ENCODE peak calls at places on chromosomes 6 and 20, in six cellular contexts. One of them, this sample, is unnamed.

GRCh38 chr6:83169096-83169495 is 24.0 kb downstream of the PGM3 start:
- DNase-seq in uterus: no peak
- DNase-seq in progenitor cell of endocrine pancreas: no peak
- DNase-seq in activated naive CD4-positive, alpha-beta T cell treated with Interleukin-2 at 50 U/mL for 16 hours: no peak
- DNase-seq in cardiac fibroblast: no peak
- DNase-seq in pancreas: no peak
- DNase-seq in this sample: no peak

GRCh38 chr20:8940311-8940710 is 128.6 kb upstream of the PLCB4 start:
- DNase-seq in uterus: no peak
- DNase-seq in progenitor cell of endocrine pancreas: no peak
- DNase-seq in activated naive CD4-positive, alpha-beta T cell treated with Interleukin-2 at 50 U/mL for 16 hours: no peak
- DNase-seq in cardiac fibroblast: no peak
- DNase-seq in pancreas: no peak
- DNase-seq in this sample: no peak

GRCh38 chr6:14542670-14543366 is 425.2 kb downstream of the CD83 start:
- DNase-seq in uterus: no peak
- DNase-seq in progenitor cell of endocrine pancreas: no peak
- DNase-seq in activated naive CD4-positive, alpha-beta T cell treated with Interleukin-2 at 50 U/mL for 16 hours: peak; percentile 73
- DNase-seq in cardiac fibroblast: peak; percentile 66
- DNase-seq in pancreas: no peak
- DNase-seq in this sample: peak; percentile 75

GRCh38 chr20:62141397-62142251 is 1.6 kb downstream of the PSMA7 start:
- DNase-seq in uterus: no peak
- DNase-seq in progenitor cell of endocrine pancreas: no peak
- DNase-seq in activated naive CD4-positive, alpha-beta T cell treated with Interleukin-2 at 50 U/mL for 16 hours: peak; percentile 33
- DNase-seq in cardiac fibroblast: peak; percentile 60
- DNase-seq in pancreas: peak; percentile 64
- DNase-seq in this sample: peak; percentile 52

GRCh38 chr20:46638367-46639274 is 12.6 kb downstream of the SLC13A3 start:
- DNase-seq in uterus: no peak
- DNase-seq in progenitor cell of endocrine pancreas: no peak
- DNase-seq in activated naive CD4-positive, alpha-beta T cell treated with Interleukin-2 at 50 U/mL for 16 hours: no peak
- DNase-seq in cardiac fibroblast: no peak
- DNase-seq in pancreas: no peak
- DNase-seq in this sample: no peak

GRCh38 chr6:72324591-72324990 is 297.3 kb upstream of the KCNQ5 start:
- DNase-seq in uterus: no peak
- DNase-seq in progenitor cell of endocrine pancreas: no peak
- DNase-seq in activated naive CD4-positive, alpha-beta T cell treated with Interleukin-2 at 50 U/mL for 16 hours: no peak
- DNase-seq in cardiac fibroblast: peak; percentile 45
- DNase-seq in pancreas: no peak
- DNase-seq in this sample: no peak

GRCh38 chr6:167676666-167677421 is 149.9 kb upstream of the AFDN start:
- DNase-seq in uterus: no peak
- DNase-seq in progenitor cell of endocrine pancreas: no peak
- DNase-seq in activated naive CD4-positive, alpha-beta T cell treated with Interleukin-2 at 50 U/mL for 16 hours: no peak
- DNase-seq in cardiac fibroblast: no peak
- DNase-seq in pancreas: no peak
- DNase-seq in this sample: no peak

GRCh38 chr6:170172825-170173231 is 118.0 kb downstream of the DLL1 start:
- DNase-seq in uterus: no peak
- DNase-seq in progenitor cell of endocrine pancreas: no peak
- DNase-seq in activated naive CD4-positive, alpha-beta T cell treated with Interleukin-2 at 50 U/mL for 16 hours: no peak
- DNase-seq in cardiac fibroblast: no peak
- DNase-seq in pancreas: peak; percentile 5
- DNase-seq in this sample: no peak

GRCh38 chr20:11716239-11716944 is 201.3 kb upstream of the BTBD3 start:
- DNase-seq in uterus: no peak
- DNase-seq in progenitor cell of endocrine pancreas: no peak
- DNase-seq in activated naive CD4-positive, alpha-beta T cell treated with Interleukin-2 at 50 U/mL for 16 hours: no peak
- DNase-seq in cardiac fibroblast: peak; percentile 72
- DNase-seq in pancreas: peak; percentile 9
- DNase-seq in this sample: no peak

GRCh38 chr6:22785036-22785435 is 215.7 kb downstream of the HDGFL1 start:
- DNase-seq in uterus: no peak
- DNase-seq in progenitor cell of endocrine pancreas: no peak
- DNase-seq in activated naive CD4-positive, alpha-beta T cell treated with Interleukin-2 at 50 U/mL for 16 hours: no peak
- DNase-seq in cardiac fibroblast: no peak
- DNase-seq in pancreas: no peak
- DNase-seq in this sample: no peak

GRCh38 chr6:170101281-170102035 is 189.4 kb downstream of the DLL1 start:
- DNase-seq in uterus: peak; percentile 6
- DNase-seq in progenitor cell of endocrine pancreas: no peak
- DNase-seq in activated naive CD4-positive, alpha-beta T cell treated with Interleukin-2 at 50 U/mL for 16 hours: no peak
- DNase-seq in cardiac fibroblast: no peak
- DNase-seq in pancreas: peak; percentile 5
- DNase-seq in this sample: no peak

GRCh38 chr20:38128691-38129090 is 36.4 kb downstream of the TGM2 start:
- DNase-seq in uterus: peak; percentile 15
- DNase-seq in progenitor cell of endocrine pancreas: no peak
- DNase-seq in activated naive CD4-positive, alpha-beta T cell treated with Interleukin-2 at 50 U/mL for 16 hours: no peak
- DNase-seq in cardiac fibroblast: no peak
- DNase-seq in pancreas: no peak
- DNase-seq in this sample: no peak

GRCh38 chr20:49323622-49324238 is 45.9 kb upstream of the ZNFX1 start:
- DNase-seq in uterus: no peak
- DNase-seq in progenitor cell of endocrine pancreas: no peak
- DNase-seq in activated naive CD4-positive, alpha-beta T cell treated with Interleukin-2 at 50 U/mL for 16 hours: peak; percentile 18
- DNase-seq in cardiac fibroblast: peak; percentile 92
- DNase-seq in pancreas: no peak
- DNase-seq in this sample: peak; percentile 11

GRCh38 chr6:21396313-21396712 is 197.2 kb upstream of the SOX4 start:
- DNase-seq in uterus: no peak
- DNase-seq in progenitor cell of endocrine pancreas: no peak
- DNase-seq in activated naive CD4-positive, alpha-beta T cell treated with Interleukin-2 at 50 U/mL for 16 hours: no peak
- DNase-seq in cardiac fibroblast: peak; percentile 66
- DNase-seq in pancreas: no peak
- DNase-seq in this sample: no peak

GRCh38 chr6:107491791-107492674 is 2.1 kb downstream of the SOBP start:
- DNase-seq in uterus: peak; percentile 21
- DNase-seq in progenitor cell of endocrine pancreas: no peak
- DNase-seq in activated naive CD4-positive, alpha-beta T cell treated with Interleukin-2 at 50 U/mL for 16 hours: no peak
- DNase-seq in cardiac fibroblast: peak; percentile 87
- DNase-seq in pancreas: no peak
- DNase-seq in this sample: no peak

GRCh38 chr6:1039746-1040145 is 272.2 kb upstream of the FOXQ1 start:
- DNase-seq in uterus: no peak
- DNase-seq in progenitor cell of endocrine pancreas: no peak
- DNase-seq in activated naive CD4-positive, alpha-beta T cell treated with Interleukin-2 at 50 U/mL for 16 hours: no peak
- DNase-seq in cardiac fibroblast: no peak
- DNase-seq in pancreas: peak; percentile 3
- DNase-seq in this sample: no peak

GRCh38 chr6:142297996-142298753 is 3.6 kb upstream of the ADGRG6 start:
- DNase-seq in uterus: no peak
- DNase-seq in progenitor cell of endocrine pancreas: no peak
- DNase-seq in activated naive CD4-positive, alpha-beta T cell treated with Interleukin-2 at 50 U/mL for 16 hours: no peak
- DNase-seq in cardiac fibroblast: peak; percentile 92
- DNase-seq in pancreas: no peak
- DNase-seq in this sample: no peak

GRCh38 chr6:161031721-161032495 is 40.3 kb downstream of the MAP3K4 start:
- DNase-seq in uterus: no peak
- DNase-seq in progenitor cell of endocrine pancreas: no peak
- DNase-seq in activated naive CD4-positive, alpha-beta T cell treated with Interleukin-2 at 50 U/mL for 16 hours: no peak
- DNase-seq in cardiac fibroblast: peak; percentile 81
- DNase-seq in pancreas: no peak
- DNase-seq in this sample: no peak

GRCh38 chr6:16276991-16277981 is 38.9 kb downstream of the GMPR start:
- DNase-seq in uterus: peak; percentile 57
- DNase-seq in progenitor cell of endocrine pancreas: peak; percentile 30
- DNase-seq in activated naive CD4-positive, alpha-beta T cell treated with Interleukin-2 at 50 U/mL for 16 hours: no peak
- DNase-seq in cardiac fibroblast: peak; percentile 89
- DNase-seq in pancreas: no peak
- DNase-seq in this sample: peak; percentile 40

GRCh38 chr6:123808556-123808955 is 4.9 kb downstream of the NKAIN2 start:
- DNase-seq in uterus: no peak
- DNase-seq in progenitor cell of endocrine pancreas: no peak
- DNase-seq in activated naive CD4-positive, alpha-beta T cell treated with Interleukin-2 at 50 U/mL for 16 hours: no peak
- DNase-seq in cardiac fibroblast: no peak
- DNase-seq in pancreas: no peak
- DNase-seq in this sample: no peak

GRCh38 chr6:162154930-162155329 is 572.6 kb downstream of the PRKN start:
- DNase-seq in uterus: no peak
- DNase-seq in progenitor cell of endocrine pancreas: no peak
- DNase-seq in activated naive CD4-positive, alpha-beta T cell treated with Interleukin-2 at 50 U/mL for 16 hours: no peak
- DNase-seq in cardiac fibroblast: no peak
- DNase-seq in pancreas: no peak
- DNase-seq in this sample: no peak

GRCh38 chr20:4059631-4060030 is 44.3 kb upstream of the RNF24 start:
- DNase-seq in uterus: no peak
- DNase-seq in progenitor cell of endocrine pancreas: no peak
- DNase-seq in activated naive CD4-positive, alpha-beta T cell treated with Interleukin-2 at 50 U/mL for 16 hours: no peak
- DNase-seq in cardiac fibroblast: no peak
- DNase-seq in pancreas: no peak
- DNase-seq in this sample: no peak

GRCh38 chr6:30826961-30827342 is 57.4 kb upstream of the DDR1 start:
- DNase-seq in uterus: no peak
- DNase-seq in progenitor cell of endocrine pancreas: no peak
- DNase-seq in activated naive CD4-positive, alpha-beta T cell treated with Interleukin-2 at 50 U/mL for 16 hours: peak; percentile 37
- DNase-seq in cardiac fibroblast: peak; percentile 37
- DNase-seq in pancreas: no peak
- DNase-seq in this sample: no peak

GRCh38 chr6:45000833-45001232 is 327.3 kb upstream of the RUNX2 start:
- DNase-seq in uterus: no peak
- DNase-seq in progenitor cell of endocrine pancreas: no peak
- DNase-seq in activated naive CD4-positive, alpha-beta T cell treated with Interleukin-2 at 50 U/mL for 16 hours: no peak
- DNase-seq in cardiac fibroblast: no peak
- DNase-seq in pancreas: no peak
- DNase-seq in this sample: no peak

GRCh38 chr6:16316741-16317251 is 78.4 kb downstream of the GMPR start:
- DNase-seq in uterus: no peak
- DNase-seq in progenitor cell of endocrine pancreas: no peak
- DNase-seq in activated naive CD4-positive, alpha-beta T cell treated with Interleukin-2 at 50 U/mL for 16 hours: peak; percentile 26
- DNase-seq in cardiac fibroblast: peak; percentile 64
- DNase-seq in pancreas: no peak
- DNase-seq in this sample: no peak

GRCh38 chr6:170307080-170307545 is 555 bp downstream of the FAM120B start:
- DNase-seq in uterus: no peak
- DNase-seq in progenitor cell of endocrine pancreas: no peak
- DNase-seq in activated naive CD4-positive, alpha-beta T cell treated with Interleukin-2 at 50 U/mL for 16 hours: no peak
- DNase-seq in cardiac fibroblast: no peak
- DNase-seq in pancreas: no peak
- DNase-seq in this sample: no peak

GRCh38 chr6:139982652-139983051 is 608.2 kb upstream of the CITED2 start:
- DNase-seq in uterus: no peak
- DNase-seq in progenitor cell of endocrine pancreas: no peak
- DNase-seq in activated naive CD4-positive, alpha-beta T cell treated with Interleukin-2 at 50 U/mL for 16 hours: no peak
- DNase-seq in cardiac fibroblast: peak; percentile 64
- DNase-seq in pancreas: no peak
- DNase-seq in this sample: no peak

GRCh38 chr6:64301307-64302236 is 666.0 kb downstream of the PHF3 start:
- DNase-seq in uterus: no peak
- DNase-seq in progenitor cell of endocrine pancreas: no peak
- DNase-seq in activated naive CD4-positive, alpha-beta T cell treated with Interleukin-2 at 50 U/mL for 16 hours: no peak
- DNase-seq in cardiac fibroblast: no peak
- DNase-seq in pancreas: no peak
- DNase-seq in this sample: no peak

GRCh38 chr20:32749914-32750637 is 6.8 kb upstream of the COMMD7 start:
- DNase-seq in uterus: no peak
- DNase-seq in progenitor cell of endocrine pancreas: no peak
- DNase-seq in activated naive CD4-positive, alpha-beta T cell treated with Interleukin-2 at 50 U/mL for 16 hours: no peak
- DNase-seq in cardiac fibroblast: no peak
- DNase-seq in pancreas: no peak
- DNase-seq in this sample: no peak

GRCh38 chr6:156807028-156807427 is 29.9 kb downstream of the ARID1B start:
- DNase-seq in uterus: no peak
- DNase-seq in progenitor cell of endocrine pancreas: no peak
- DNase-seq in activated naive CD4-positive, alpha-beta T cell treated with Interleukin-2 at 50 U/mL for 16 hours: no peak
- DNase-seq in cardiac fibroblast: no peak
- DNase-seq in pancreas: no peak
- DNase-seq in this sample: no peak

GRCh38 chr6:110581682-110582081 is 105.3 kb upstream of the SLC22A16 start:
- DNase-seq in uterus: no peak
- DNase-seq in progenitor cell of endocrine pancreas: no peak
- DNase-seq in activated naive CD4-positive, alpha-beta T cell treated with Interleukin-2 at 50 U/mL for 16 hours: no peak
- DNase-seq in cardiac fibroblast: peak; percentile 6
- DNase-seq in pancreas: no peak
- DNase-seq in this sample: no peak

GRCh38 chr20:52972190-52972937 is at the start of gene TSHZ2:
- DNase-seq in uterus: peak; percentile 59
- DNase-seq in progenitor cell of endocrine pancreas: peak; percentile 43
- DNase-seq in activated naive CD4-positive, alpha-beta T cell treated with Interleukin-2 at 50 U/mL for 16 hours: peak; percentile 61
- DNase-seq in cardiac fibroblast: peak; percentile 21
- DNase-seq in pancreas: peak; percentile 62
- DNase-seq in this sample: peak; percentile 28

GRCh38 chr20:49928411-49929141 is 7.6 kb upstream of the RNF114 start:
- DNase-seq in uterus: peak; percentile 80
- DNase-seq in progenitor cell of endocrine pancreas: peak; percentile 69
- DNase-seq in activated naive CD4-positive, alpha-beta T cell treated with Interleukin-2 at 50 U/mL for 16 hours: peak; percentile 82
- DNase-seq in cardiac fibroblast: peak; percentile 91
- DNase-seq in pancreas: peak; percentile 85
- DNase-seq in this sample: peak; percentile 84

GRCh38 chr20:57788936-57789613 is 79.3 kb upstream of the PMEPA1 start:
- DNase-seq in uterus: no peak
- DNase-seq in progenitor cell of endocrine pancreas: no peak
- DNase-seq in activated naive CD4-positive, alpha-beta T cell treated with Interleukin-2 at 50 U/mL for 16 hours: no peak
- DNase-seq in cardiac fibroblast: no peak
- DNase-seq in pancreas: no peak
- DNase-seq in this sample: no peak

GRCh38 chr6:134517863-134518262 is 200.0 kb upstream of the SGK1 start:
- DNase-seq in uterus: no peak
- DNase-seq in progenitor cell of endocrine pancreas: no peak
- DNase-seq in activated naive CD4-positive, alpha-beta T cell treated with Interleukin-2 at 50 U/mL for 16 hours: no peak
- DNase-seq in cardiac fibroblast: no peak
- DNase-seq in pancreas: no peak
- DNase-seq in this sample: no peak

GRCh38 chr20:53872081-53872541 is 198.3 kb downstream of the BCAS1 start:
- DNase-seq in uterus: no peak
- DNase-seq in progenitor cell of endocrine pancreas: no peak
- DNase-seq in activated naive CD4-positive, alpha-beta T cell treated with Interleukin-2 at 50 U/mL for 16 hours: no peak
- DNase-seq in cardiac fibroblast: peak; percentile 36
- DNase-seq in pancreas: no peak
- DNase-seq in this sample: no peak

GRCh38 chr6:10558575-10558974 is 37.4 kb downstream of the GCNT2 start:
- DNase-seq in uterus: no peak
- DNase-seq in progenitor cell of endocrine pancreas: no peak
- DNase-seq in activated naive CD4-positive, alpha-beta T cell treated with Interleukin-2 at 50 U/mL for 16 hours: no peak
- DNase-seq in cardiac fibroblast: no peak
- DNase-seq in pancreas: no peak
- DNase-seq in this sample: no peak

GRCh38 chr6:9025796-9026195 is 590.5 kb upstream of the SLC35B3 start:
- DNase-seq in uterus: no peak
- DNase-seq in progenitor cell of endocrine pancreas: no peak
- DNase-seq in activated naive CD4-positive, alpha-beta T cell treated with Interleukin-2 at 50 U/mL for 16 hours: no peak
- DNase-seq in cardiac fibroblast: no peak
- DNase-seq in pancreas: no peak
- DNase-seq in this sample: no peak

This sample was measured in stimulated activated naive CD8-positive, alpha-beta T cell treated with anti-CD3 and anti-CD28 coated beads, Interleukin-15, Interleukin-2, amounts not matched to agents 100 U/mL and 50 U/mL, for 24 hours.